ENCODE peak calls at places on chromosomes 13 and 19, in ten cellular contexts. W is Karpas-422; L is hepatic stellate cell; J is midbrain; S is activated naive CD4-positive, alpha-beta T cell treated with anti-CD3 and anti-CD28 coated beads for 36 hours; F is tibial nerve; C is stimulated activated CD8-positive, alpha-beta memory T cell treated with anti-CD3 and anti-CD28 coated beads, Interleukin-15, amount 100 ng/mL, for 4 hours; D is non-pigmented ciliary epithelial cell; X is left ventricle myocardium inferior; M is GM03348. I is an unnamed sample.
A peak's percentile ranks its signal among the peaks of the same experiment; 100 is the strongest.

GRCh38 chr13:43878897-43879322 is 630 bp downstream of the CCDC122 start:
- DNase-seq in W (peak; percentile 48), L (peak; percentile 85), J (peak; percentile 71), S (peak; percentile 54), F (peak; percentile 33), C (peak; percentile 1), D (no peak), X (peak; percentile 76), M (peak; percentile 85), I (peak; percentile 85)

GRCh38 chr13:114185182-114185971 is 6.3 kb downstream of the CFAP97D2 start:
- DNase-seq in W (no peak), L (no peak), J (no peak), S (no peak), F (no peak), C (no peak), D (no peak), X (peak; percentile 38), M (no peak), I (no peak)

GRCh38 chr19:35505956-35506355 is 7.5 kb downstream of the DMKN start:
- DNase-seq in W (no peak), L (no peak), J (no peak), S (no peak), F (no peak), C (no peak), D (no peak), X (no peak), M (no peak), I (no peak)

GRCh38 chr13:48403151-48403631 is 9.7 kb downstream of the LPAR6 start:
- DNase-seq in W (no peak), L (no peak), J (no peak), S (peak; percentile 49), F (no peak), C (no peak), D (no peak), X (no peak), M (peak; percentile 14), I (peak; percentile 31)

GRCh38 chr19:46559203-46559602 is 41.9 kb upstream of the CALM3 start:
- DNase-seq in W (no peak), L (no peak), J (no peak), S (no peak), F (no peak), C (no peak), D (no peak), X (no peak), M (no peak), I (no peak)

GRCh38 chr19:49528211-49528771 is 488 bp downstream of the RCN3 start:
- DNase-seq in W (no peak), L (peak; percentile 70), J (no peak), S (no peak), F (no peak), C (no peak), D (no peak), X (no peak), M (peak; percentile 86), I (no peak)

GRCh38 chr13:43157796-43158195 is 134.4 kb downstream of the DNAJC15 start:
- DNase-seq in W (no peak), L (no peak), J (no peak), S (no peak), F (no peak), C (no peak), D (no peak), X (no peak), M (no peak), I (no peak)

GRCh38 chr13:20136781-20137703 is 23.8 kb downstream of the GJA3 start:
- DNase-seq in W (no peak), L (no peak), J (no peak), S (peak; percentile 61), F (no peak), C (no peak), D (no peak), X (no peak), M (peak; percentile 39), I (peak; percentile 62)

GRCh38 chr13:51840917-51841316 is 4.1 kb downstream of the TMEM272 start:
- DNase-seq in W (no peak), L (no peak), J (no peak), S (no peak), F (no peak), C (no peak), D (no peak), X (no peak), M (no peak), I (no peak)

GRCh38 chr19:45499196-45500180 is 1.2 kb downstream of the PPM1N start:
- DNase-seq in W (peak; percentile 91), L (no peak), J (no peak), S (peak; percentile 80), F (no peak), C (peak; percentile 53), D (no peak), X (no peak), M (peak; percentile 36), I (peak; percentile 51)